ENCODE peak calls at places on chromosomes 6 and 20, in nine cellular contexts. X is dorsolateral prefrontal cortex, M is omental fat pad, I is endothelial cell, D is adrenal gland, J is pancreas, H is natural killer cell, P is lower lobe of right lung, A is testis. U is an unnamed sample.
A peak's percentile ranks its signal among the peaks of the same experiment; 100 is the strongest.

GRCh38 chr20:6029538-6029937 is 24.3 kb downstream of the LRRN4 start:
- DNase-seq in X (no peak), M (no peak), I (no peak), D (no peak), J (no peak), H (no peak), P (no peak), A (no peak), U (no peak)

GRCh38 chr6:148342146-148343027 is at the start of gene SASH1:
- DNase-seq in X (peak; percentile 12), M (no peak), I (peak; percentile 64), D (peak; percentile 35), J (peak; percentile 55), H (no peak), P (peak; percentile 79), A (peak; percentile 76), U (peak; percentile 21)

GRCh38 chr6:169008641-169009040 is 245.0 kb downstream of the THBS2 start:
- DNase-seq in X (no peak), M (no peak), I (no peak), D (no peak), J (no peak), H (no peak), P (no peak), A (no peak), U (no peak)

GRCh38 chr6:37100740-37101139 is 69.2 kb upstream of the PIM1 start:
- DNase-seq in X (no peak), M (no peak), I (no peak), D (no peak), J (no peak), H (no peak), P (no peak), A (no peak), U (no peak)

GRCh38 chr6:37653933-37654565 is 43.6 kb downstream of the MDGA1 start:
- DNase-seq in X (no peak), M (no peak), I (peak; percentile 30), D (no peak), J (no peak), H (no peak), P (no peak), A (peak; percentile 33), U (no peak)

GRCh38 chr20:57656821-57657536 is 36.8 kb upstream of the ZBP1 start:
- DNase-seq in X (no peak), M (peak; percentile 13), I (peak; percentile 1), D (peak; percentile 6), J (no peak), H (peak; percentile 13), P (peak; percentile 35), A (peak; percentile 12), U (no peak)

GRCh38 chr20:57074386-57074785 is 192.1 kb downstream of the BMP7 start:
- DNase-seq in X (no peak), M (no peak), I (no peak), D (no peak), J (no peak), H (no peak), P (no peak), A (no peak), U (no peak)

GRCh38 chr20:61868006-61868405 is 197.7 kb downstream of the TAF4 start:
- DNase-seq in X (no peak), M (no peak), I (no peak), D (no peak), J (no peak), H (no peak), P (no peak), A (no peak), U (no peak)

GRCh38 chr6:42260972-42261371 is 43.3 kb upstream of the MRPS10 start:
- DNase-seq in X (no peak), M (no peak), I (peak; percentile 61), D (no peak), J (peak; percentile 42), H (no peak), P (no peak), A (peak; percentile 70), U (no peak)

GRCh38 chr20:35757098-35757705 is 14.6 kb upstream of the PHF20 start:
- DNase-seq in X (no peak), M (no peak), I (no peak), D (no peak), J (no peak), H (no peak), P (no peak), A (no peak), U (no peak)

GRCh38 chr20:58246346-58246745 is 17.9 kb upstream of the ANKRD60 start:
- DNase-seq in X (no peak), M (no peak), I (peak; percentile 35), D (no peak), J (no peak), H (no peak), P (no peak), A (no peak), U (no peak)

GRCh38 chr6:141309295-141309694 is 823.4 kb upstream of the GJE1 start:
- DNase-seq in X (no peak), M (no peak), I (no peak), D (no peak), J (no peak), H (no peak), P (no peak), A (no peak), U (no peak)

DNA sequence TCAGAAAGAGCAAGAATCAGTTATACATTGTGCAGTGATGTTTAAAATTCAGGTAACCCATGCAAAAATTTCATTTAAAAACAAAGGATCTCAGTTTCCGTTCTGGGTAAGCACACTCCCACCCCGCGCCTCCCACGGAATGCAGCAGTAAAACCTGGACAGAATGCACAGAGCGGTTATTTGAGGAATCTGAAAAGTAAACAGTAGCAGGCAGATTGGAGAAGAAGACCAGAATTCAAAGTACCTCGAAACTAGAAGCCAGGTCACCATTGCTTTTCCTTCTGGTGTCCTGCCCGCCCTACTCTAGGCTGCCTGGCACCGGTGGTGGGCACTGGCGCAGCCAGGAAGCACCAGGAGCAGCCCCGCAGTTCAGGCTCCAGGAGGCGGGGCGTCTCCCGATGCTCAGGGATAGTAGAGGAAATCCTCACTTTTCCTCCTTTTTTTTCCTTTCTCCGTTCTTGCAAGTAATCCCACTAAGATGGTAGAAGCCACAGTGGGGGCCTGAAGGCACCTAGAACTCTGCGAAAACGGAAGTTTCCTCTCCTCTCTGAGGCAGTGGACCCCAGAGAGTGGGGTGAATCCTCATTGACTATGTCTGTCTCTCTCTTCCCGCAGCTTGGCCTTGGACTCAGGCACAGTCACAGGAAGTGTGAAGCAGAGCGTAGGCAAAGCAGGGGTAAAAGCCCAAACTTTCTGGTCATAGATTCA is 28.3 kb downstream of the METTL24 start:
- DNase-seq in X (no peak), M (no peak), I (no peak), D (no peak), J (peak; percentile 29), H (no peak), P (no peak), A (peak; percentile 32), U (no peak)
- TF ChIP-seq CTCF in X (no peak), M (no peak), I (no peak), D (no peak), J (no peak), H (no peak), P (no peak), A (no peak), U (no peak)

DNA sequence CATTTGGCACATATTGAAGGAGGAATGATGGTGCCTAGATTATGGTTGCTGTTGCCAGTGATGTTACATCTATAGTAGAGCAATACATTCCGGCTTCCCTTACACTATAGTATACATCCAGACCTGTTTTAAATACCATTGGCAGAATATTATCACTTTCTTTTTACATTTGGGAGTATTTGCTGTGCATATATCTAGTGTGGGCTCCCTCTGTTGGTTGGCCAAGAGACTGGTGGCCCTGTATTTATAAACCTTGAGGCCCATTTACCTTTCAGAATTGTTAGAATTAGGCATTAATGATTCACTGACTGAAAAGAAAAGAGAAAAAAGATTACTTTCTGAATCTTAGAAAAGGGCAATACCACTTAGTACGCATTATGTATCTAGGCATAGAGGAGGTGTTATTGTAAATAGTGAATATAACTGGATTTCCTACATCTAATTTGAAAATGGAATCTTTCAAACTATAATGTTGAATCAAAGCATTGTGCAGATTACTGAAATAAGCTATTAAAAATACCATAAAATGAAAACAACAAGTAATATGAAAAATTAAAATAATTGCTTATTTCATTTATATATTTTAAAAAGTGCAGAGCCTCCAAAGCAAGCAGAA is 628.8 kb upstream of the MAN1A1 start:
- DNase-seq in X (no peak), M (no peak), I (peak; percentile 14), D (peak; percentile 20), J (no peak), H (no peak), P (no peak), A (peak; percentile 40), U (no peak)
- TF ChIP-seq CTCF in X (peak; percentile 33), M (no peak), I (peak; percentile 50), D (peak; percentile 43), J (no peak), H (no peak), P (peak; percentile 46), A (peak; percentile 3), U (peak; percentile 21)

GRCh38 chr20:4522310-4522709 is 199.4 kb upstream of the PRND start:
- DNase-seq in X (no peak), M (no peak), I (no peak), D (no peak), J (no peak), H (no peak), P (no peak), A (no peak), U (no peak)

GRCh38 chr20:4524792-4525191 is 196.9 kb upstream of the PRND start:
- DNase-seq in X (no peak), M (no peak), I (no peak), D (no peak), J (no peak), H (no peak), P (no peak), A (no peak), U (no peak)

GRCh38 chr20:4519530-4519929 is 202.2 kb upstream of the PRND start:
- DNase-seq in X (no peak), M (no peak), I (peak; percentile 53), D (peak; percentile 16), J (no peak), H (no peak), P (peak; percentile 46), A (peak; percentile 61), U (no peak)

GRCh38 chr20:4521170-4521968 is 200.3 kb upstream of the PRND start:
- DNase-seq in X (no peak), M (no peak), I (no peak), D (no peak), J (no peak), H (no peak), P (no peak), A (no peak), U (no peak)

DNA sequence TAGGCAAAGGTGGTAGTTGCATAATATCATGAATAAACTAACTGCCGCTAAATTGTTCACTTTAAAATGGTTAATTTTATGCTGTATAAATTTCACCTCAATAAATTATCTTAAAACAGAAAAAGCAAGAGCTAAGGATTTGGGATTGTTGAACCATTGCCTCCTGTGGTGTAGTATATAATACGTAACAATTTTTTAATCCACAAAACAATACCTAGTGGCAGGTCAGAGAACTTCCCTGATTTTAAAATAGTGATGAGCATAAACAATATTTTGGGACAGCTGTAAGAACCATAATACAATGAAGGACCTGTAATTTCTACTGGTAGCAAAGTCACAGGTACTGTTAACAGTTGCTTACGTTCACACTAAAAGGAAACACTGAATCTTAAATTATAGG is 197.4 kb upstream of the PRND start:
- DNase-seq in X (no peak), M (no peak), I (no peak), D (no peak), J (no peak), H (no peak), P (no peak), A (no peak), U (no peak)
- TF ChIP-seq CTCF in X (no peak), M (no peak), I (peak; percentile 23), D (no peak), J (no peak), H (no peak), P (no peak), A (no peak), U (no peak)

GRCh38 chr6:30790734-30791383 is 46.5 kb upstream of the IER3 start:
- DNase-seq in X (no peak), M (no peak), I (no peak), D (no peak), J (no peak), H (no peak), P (no peak), A (no peak), U (no peak)
- TF ChIP-seq CTCF in X (no peak), M (no peak), I (no peak), D (no peak), J (no peak), H (no peak), P (no peak), A (no peak), U (no peak)

U was measured in activated B cell treated with CpG ODN at 0.5 μM for 24 hours.